ENCODE peak calls at places on chromosome X, in ten cellular contexts. One of them, this sample, is unnamed.

GRCh38 chrX:2677764-2678163 is 13.3 kb upstream of the CD99 start:
- DNase-seq in mammary epithelial cell: peak; percentile 92
- DNase-seq in K562: peak; percentile 62
- DNase-seq in GM23338: no peak
- DNase-seq in neural progenitor cell: no peak
- DNase-seq in cardiac fibroblast: peak; percentile 98
- DNase-seq in AG09319: peak; percentile 96
- DNase-seq in GM06990: no peak
- DNase-seq in thoracic aorta: peak; percentile 71
- DNase-seq in GM12865: no peak
- DNase-seq in this sample: no peak

GRCh38 chrX:101958139-101958538 is 26.3 kb upstream of the ZMAT1 start:
- DNase-seq in mammary epithelial cell: peak; percentile 1
- DNase-seq in AG09319: no peak
- DNase-seq in K562: no peak
- DNase-seq in thoracic aorta: no peak
- DNase-seq in GM12865: no peak
- DNase-seq in GM06990: no peak
- DNase-seq in neural progenitor cell: no peak
- DNase-seq in GM23338: no peak
- DNase-seq in cardiac fibroblast: no peak
- DNase-seq in this sample: no peak

GRCh38 chrX:69493193-69493592 is 10.9 kb upstream of the NALF2 start:
- DNase-seq in GM23338: peak; percentile 82
- DNase-seq in mammary epithelial cell: peak; percentile 20
- DNase-seq in GM06990: no peak
- DNase-seq in K562: peak; percentile 33
- DNase-seq in neural progenitor cell: peak; percentile 69
- DNase-seq in GM12865: peak; percentile 18
- DNase-seq in AG09319: no peak
- DNase-seq in thoracic aorta: no peak
- DNase-seq in cardiac fibroblast: peak; percentile 19
- DNase-seq in this sample: peak; percentile 17

GRCh38 chrX:131746491-131746968 is 202.7 kb downstream of the OR13H1 start:
- DNase-seq in GM23338: no peak
- DNase-seq in cardiac fibroblast: no peak
- DNase-seq in neural progenitor cell: no peak
- DNase-seq in mammary epithelial cell: peak; percentile 79
- DNase-seq in GM12865: peak; percentile 36
- DNase-seq in thoracic aorta: no peak
- DNase-seq in GM06990: peak; percentile 83
- DNase-seq in AG09319: peak; percentile 71
- DNase-seq in K562: peak; percentile 54
- DNase-seq in this sample: no peak

GRCh38 chrX:108245462-108245861 is 153.9 kb downstream of the ATG4A start:
- DNase-seq in GM06990: no peak
- DNase-seq in neural progenitor cell: no peak
- DNase-seq in GM23338: peak; percentile 13
- DNase-seq in mammary epithelial cell: no peak
- DNase-seq in GM12865: peak; percentile 1
- DNase-seq in cardiac fibroblast: no peak
- DNase-seq in thoracic aorta: no peak
- DNase-seq in K562: no peak
- DNase-seq in AG09319: no peak
- DNase-seq in this sample: no peak

GRCh38 chrX:9829308-9830267 is 43.4 kb downstream of the SHROOM2 start:
- DNase-seq in AG09319: no peak
- DNase-seq in GM06990: peak; percentile 68
- DNase-seq in GM23338: no peak
- DNase-seq in K562: no peak
- DNase-seq in neural progenitor cell: no peak
- DNase-seq in thoracic aorta: no peak
- DNase-seq in GM12865: peak; percentile 81
- DNase-seq in cardiac fibroblast: peak; percentile 16
- DNase-seq in mammary epithelial cell: peak; percentile 92
- DNase-seq in this sample: no peak

GRCh38 chrX:69153060-69153730 is 12.1 kb downstream of the PJA1 start:
- DNase-seq in mammary epithelial cell: no peak
- DNase-seq in GM12865: no peak
- DNase-seq in GM23338: peak; percentile 82
- DNase-seq in neural progenitor cell: peak; percentile 87
- DNase-seq in K562: no peak
- DNase-seq in thoracic aorta: no peak
- DNase-seq in cardiac fibroblast: peak; percentile 77
- DNase-seq in AG09319: no peak
- DNase-seq in GM06990: no peak
- DNase-seq in this sample: no peak

GRCh38 chrX:11664211-11664888 is 1.4 kb downstream of the ARHGAP6 start:
- DNase-seq in K562: no peak
- DNase-seq in thoracic aorta: no peak
- DNase-seq in GM12865: peak; percentile 53
- DNase-seq in mammary epithelial cell: no peak
- DNase-seq in cardiac fibroblast: peak; percentile 22
- DNase-seq in GM06990: peak; percentile 17
- DNase-seq in neural progenitor cell: peak; percentile 31
- DNase-seq in AG09319: no peak
- DNase-seq in GM23338: peak; percentile 16
- DNase-seq in this sample: no peak

GRCh38 chrX:63735882-63736281 is 49.1 kb downstream of the ARHGEF9 start:
- DNase-seq in thoracic aorta: no peak
- DNase-seq in cardiac fibroblast: no peak
- DNase-seq in GM06990: no peak
- DNase-seq in AG09319: no peak
- DNase-seq in K562: no peak
- DNase-seq in neural progenitor cell: no peak
- DNase-seq in GM23338: no peak
- DNase-seq in mammary epithelial cell: no peak
- DNase-seq in GM12865: no peak
- DNase-seq in this sample: no peak

GRCh38 chrX:56219702-56220101 is 12.5 kb upstream of the KLF8 start:
- DNase-seq in AG09319: no peak
- DNase-seq in cardiac fibroblast: no peak
- DNase-seq in thoracic aorta: no peak
- DNase-seq in neural progenitor cell: peak; percentile 4
- DNase-seq in GM06990: no peak
- DNase-seq in K562: no peak
- DNase-seq in GM23338: peak; percentile 26
- DNase-seq in GM12865: peak; percentile 1
- DNase-seq in mammary epithelial cell: no peak
- DNase-seq in this sample: peak; percentile 8

GRCh38 chrX:39756086-39756883 is 341.5 kb downstream of the BCOR start:
- DNase-seq in GM23338: no peak
- DNase-seq in thoracic aorta: no peak
- DNase-seq in cardiac fibroblast: no peak
- DNase-seq in AG09319: no peak
- DNase-seq in GM12865: no peak
- DNase-seq in GM06990: no peak
- DNase-seq in K562: no peak
- DNase-seq in neural progenitor cell: no peak
- DNase-seq in mammary epithelial cell: no peak
- DNase-seq in this sample: no peak

GRCh38 chrX:13341491-13342101 is 21.7 kb upstream of the ATXN3L start:
- DNase-seq in cardiac fibroblast: peak; percentile 8
- DNase-seq in mammary epithelial cell: no peak
- DNase-seq in thoracic aorta: no peak
- DNase-seq in neural progenitor cell: no peak
- DNase-seq in GM12865: peak; percentile 1
- DNase-seq in AG09319: no peak
- DNase-seq in K562: no peak
- DNase-seq in GM06990: no peak
- DNase-seq in GM23338: peak; percentile 1
- DNase-seq in this sample: no peak

DNA sequence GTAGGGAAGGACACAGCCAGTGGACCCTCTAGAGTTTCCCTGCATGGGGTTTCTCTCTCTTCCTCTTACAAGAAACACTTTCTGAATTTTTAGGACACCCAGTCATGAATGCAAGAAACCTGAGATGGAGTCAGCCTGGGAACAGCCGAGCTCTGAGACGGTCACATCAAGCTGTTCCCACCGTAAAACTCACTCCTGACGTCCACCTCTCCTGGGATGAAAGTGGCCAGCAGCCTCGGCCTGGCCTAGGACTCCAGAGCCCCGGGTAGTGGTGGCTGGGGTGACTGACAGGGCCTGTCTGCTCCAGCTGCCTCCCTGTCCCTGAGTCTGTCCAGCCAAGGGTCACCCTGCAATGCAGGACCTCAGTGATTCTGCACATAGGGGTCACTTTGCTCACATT is 217.8 kb downstream of the SHOX start:
- DNase-seq in GM23338: no peak
- DNase-seq in thoracic aorta: no peak
- DNase-seq in GM06990: no peak
- DNase-seq in neural progenitor cell: peak; percentile 23
- DNase-seq in mammary epithelial cell: no peak
- DNase-seq in GM12865: no peak
- DNase-seq in cardiac fibroblast: no peak
- DNase-seq in K562: no peak
- DNase-seq in AG09319: no peak
- DNase-seq in this sample: no peak
- TF ChIP-seq CTCF in GM23338: no peak
- TF ChIP-seq CTCF in thoracic aorta: no peak
- TF ChIP-seq CTCF in GM06990: no peak
- TF ChIP-seq CTCF in neural progenitor cell: no peak
- TF ChIP-seq CTCF in mammary epithelial cell: no peak
- TF ChIP-seq CTCF in GM12865: no peak
- TF ChIP-seq CTCF in cardiac fibroblast: no peak
- TF ChIP-seq CTCF in K562: no peak
- TF ChIP-seq CTCF in AG09319: no peak
- TF ChIP-seq CTCF in this sample: no peak

GRCh38 chrX:74537011-74537390 is 77.4 kb downstream of the RLIM start:
- DNase-seq in mammary epithelial cell: no peak
- DNase-seq in GM06990: no peak
- DNase-seq in AG09319: no peak
- DNase-seq in GM23338: peak; percentile 31
- DNase-seq in GM12865: no peak
- DNase-seq in thoracic aorta: no peak
- DNase-seq in cardiac fibroblast: peak; percentile 59
- DNase-seq in neural progenitor cell: no peak
- DNase-seq in K562: no peak
- DNase-seq in this sample: no peak

GRCh38 chrX:74534569-74535038 is 79.8 kb downstream of the RLIM start:
- DNase-seq in GM06990: peak; percentile 30
- DNase-seq in K562: no peak
- DNase-seq in GM23338: no peak
- DNase-seq in AG09319: no peak
- DNase-seq in neural progenitor cell: no peak
- DNase-seq in thoracic aorta: no peak
- DNase-seq in GM12865: peak; percentile 51
- DNase-seq in mammary epithelial cell: peak; percentile 77
- DNase-seq in cardiac fibroblast: no peak
- DNase-seq in this sample: no peak

GRCh38 chrX:74535211-74535621 is 79.2 kb downstream of the RLIM start:
- DNase-seq in cardiac fibroblast: peak; percentile 76
- DNase-seq in GM12865: peak; percentile 35
- DNase-seq in neural progenitor cell: peak; percentile 69
- DNase-seq in AG09319: peak; percentile 37
- DNase-seq in K562: peak; percentile 17
- DNase-seq in thoracic aorta: no peak
- DNase-seq in mammary epithelial cell: peak; percentile 39
- DNase-seq in GM06990: no peak
- DNase-seq in GM23338: peak; percentile 62
- DNase-seq in this sample: peak; percentile 42

GRCh38 chrX:74535633-74536141 is 78.7 kb downstream of the RLIM start:
- DNase-seq in K562: peak; percentile 12
- DNase-seq in neural progenitor cell: peak; percentile 46
- DNase-seq in mammary epithelial cell: peak; percentile 68
- DNase-seq in GM06990: peak; percentile 42
- DNase-seq in cardiac fibroblast: peak; percentile 63
- DNase-seq in thoracic aorta: peak; percentile 28
- DNase-seq in GM12865: peak; percentile 30
- DNase-seq in AG09319: no peak
- DNase-seq in GM23338: peak; percentile 54
- DNase-seq in this sample: peak; percentile 44

DNA sequence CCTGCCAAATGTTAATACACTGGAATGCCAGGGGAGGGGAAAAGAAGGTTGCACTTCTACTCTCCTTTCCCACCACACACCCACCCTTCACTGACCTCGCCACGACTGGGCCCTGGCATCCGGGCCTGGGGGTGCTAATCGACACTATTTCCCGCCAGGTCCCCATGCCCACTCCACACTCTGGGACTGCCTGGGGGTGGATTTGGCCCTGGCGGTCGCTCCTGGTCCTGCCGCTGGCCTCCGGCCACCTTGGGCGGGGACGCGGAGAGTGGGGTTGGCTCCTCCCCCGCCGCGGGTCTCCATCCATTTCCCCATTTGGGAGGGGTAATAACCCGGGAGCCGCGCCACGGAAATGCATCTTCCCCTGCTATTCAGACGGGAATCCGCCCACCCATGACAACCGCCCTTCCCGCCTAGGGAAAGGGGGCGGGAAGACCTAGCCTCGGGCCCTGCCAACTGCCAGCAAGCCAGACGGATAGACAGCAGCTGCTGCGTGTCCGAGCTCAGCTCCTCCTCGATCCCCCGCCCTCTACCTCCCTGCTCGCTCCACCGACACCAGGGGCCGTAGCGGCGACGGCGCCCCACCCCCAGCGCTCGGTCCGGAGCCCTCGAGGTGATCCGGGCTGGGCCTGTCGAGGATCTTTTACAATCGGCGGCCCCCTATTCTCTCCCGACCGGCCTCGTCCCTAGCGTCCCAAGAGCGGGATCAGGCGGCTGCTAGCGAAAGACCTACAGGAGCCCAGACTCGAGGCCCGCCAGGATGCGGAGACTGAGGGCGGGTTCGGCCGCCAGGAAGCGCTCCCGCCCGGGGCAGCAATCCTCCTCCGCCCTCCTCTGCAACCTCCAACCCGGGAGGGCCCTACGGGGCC is 78.0 kb downstream of the RLIM start:
- DNase-seq in K562: peak; percentile 22
- DNase-seq in thoracic aorta: peak; percentile 60
- DNase-seq in neural progenitor cell: peak; percentile 64
- DNase-seq in mammary epithelial cell: peak; percentile 47
- DNase-seq in GM06990: peak; percentile 42
- DNase-seq in AG09319: peak; percentile 49
- DNase-seq in cardiac fibroblast: peak; percentile 91
- DNase-seq in GM23338: peak; percentile 60
- DNase-seq in GM12865: peak; percentile 54
- DNase-seq in this sample: peak; percentile 64
- TF ChIP-seq CTCF in K562: no peak
- TF ChIP-seq CTCF in thoracic aorta: peak; percentile 55
- TF ChIP-seq CTCF in neural progenitor cell: peak; percentile 34
- TF ChIP-seq CTCF in mammary epithelial cell: peak; percentile 2
- TF ChIP-seq CTCF in GM06990: peak; percentile 21
- TF ChIP-seq CTCF in AG09319: peak; percentile 30
- TF ChIP-seq CTCF in cardiac fibroblast: peak; percentile 46
- TF ChIP-seq CTCF in GM23338: peak; percentile 5
- TF ChIP-seq CTCF in GM12865: no peak
- TF ChIP-seq CTCF in this sample: peak; percentile 7

GRCh38 chrX:22666441-22666840 is 333.3 kb upstream of the DDX53 start:
- DNase-seq in cardiac fibroblast: peak; percentile 69
- DNase-seq in thoracic aorta: no peak
- DNase-seq in GM12865: peak; percentile 18
- DNase-seq in neural progenitor cell: peak; percentile 29
- DNase-seq in GM23338: peak; percentile 73
- DNase-seq in K562: peak; percentile 7
- DNase-seq in GM06990: no peak
- DNase-seq in AG09319: no peak
- DNase-seq in mammary epithelial cell: peak; percentile 14
- DNase-seq in this sample: peak; percentile 35
- TF ChIP-seq CTCF in cardiac fibroblast: peak; percentile 40
- TF ChIP-seq CTCF in thoracic aorta: no peak
- TF ChIP-seq CTCF in GM12865: peak; percentile 23
- TF ChIP-seq CTCF in neural progenitor cell: peak; percentile 39
- TF ChIP-seq CTCF in GM23338: peak; percentile 67
- TF ChIP-seq CTCF in K562: peak; percentile 11
- TF ChIP-seq CTCF in GM06990: peak; percentile 41
- TF ChIP-seq CTCF in AG09319: peak; percentile 10
- TF ChIP-seq CTCF in mammary epithelial cell: peak; percentile 29
- TF ChIP-seq CTCF in this sample: no peak

GRCh38 chrX:118459494-118459893 is 36.1 kb upstream of the DOCK11 start:
- DNase-seq in mammary epithelial cell: peak; percentile 12
- DNase-seq in GM12865: peak; percentile 44
- DNase-seq in GM23338: peak; percentile 64
- DNase-seq in GM06990: no peak
- DNase-seq in cardiac fibroblast: peak; percentile 66
- DNase-seq in K562: peak; percentile 51
- DNase-seq in AG09319: peak; percentile 10
- DNase-seq in neural progenitor cell: peak; percentile 36
- DNase-seq in thoracic aorta: no peak
- DNase-seq in this sample: no peak
- TF ChIP-seq CTCF in mammary epithelial cell: peak; percentile 48
- TF ChIP-seq CTCF in GM12865: peak; percentile 41
- TF ChIP-seq CTCF in GM23338: peak; percentile 66
- TF ChIP-seq CTCF in GM06990: peak; percentile 56
- TF ChIP-seq CTCF in cardiac fibroblast: peak; percentile 52
- TF ChIP-seq CTCF in K562: peak; percentile 81
- TF ChIP-seq CTCF in AG09319: peak; percentile 60
- TF ChIP-seq CTCF in neural progenitor cell: peak; percentile 56
- TF ChIP-seq CTCF in thoracic aorta: peak; percentile 53
- TF ChIP-seq CTCF in this sample: peak; percentile 64